ENCODE peak calls at places on chromosomes 11 and 22, in ten cellular contexts. One of them, this sample, is unnamed.

GRCh38 chr11:116162086-116162485 is 610.7 kb downstream of the BUD13 start:
- DNase-seq in colonic mucosa: no peak
- DNase-seq in D341Med: peak
- DNase-seq in pulmonary artery endothelial cell: no peak
- DNase-seq in lung microvascular endothelial cell: no peak
- DNase-seq in CD4-positive, alpha-beta T cell: no peak
- DNase-seq in NCI-H1417: no peak
- DNase-seq in T-helper 22 cell: no peak
- DNase-seq in AML-193: no peak
- DNase-seq in iris pigment epithelial cell: no peak
- DNase-seq in this sample: no peak

GRCh38 chr11:117203069-117203407 is 3.9 kb downstream of the TAGLN start:
- DNase-seq in colonic mucosa: no peak
- DNase-seq in D341Med: no peak
- DNase-seq in pulmonary artery endothelial cell: no peak
- DNase-seq in lung microvascular endothelial cell: no peak
- DNase-seq in CD4-positive, alpha-beta T cell: no peak
- DNase-seq in NCI-H1417: no peak
- DNase-seq in T-helper 22 cell: no peak
- DNase-seq in AML-193: no peak
- DNase-seq in iris pigment epithelial cell: no peak
- DNase-seq in this sample: no peak

GRCh38 chr11:120977470-120977869 is 46.4 kb upstream of the TBCEL start:
- DNase-seq in colonic mucosa: no peak
- DNase-seq in D341Med: no peak
- DNase-seq in pulmonary artery endothelial cell: no peak
- DNase-seq in lung microvascular endothelial cell: no peak
- DNase-seq in CD4-positive, alpha-beta T cell: no peak
- DNase-seq in NCI-H1417: no peak
- DNase-seq in T-helper 22 cell: no peak
- DNase-seq in AML-193: no peak
- DNase-seq in iris pigment epithelial cell: peak
- DNase-seq in this sample: no peak

GRCh38 chr22:19430890-19431541 is 517 bp downstream of the HIRA start:
- DNase-seq in colonic mucosa: peak
- DNase-seq in D341Med: peak
- DNase-seq in pulmonary artery endothelial cell: no peak
- DNase-seq in lung microvascular endothelial cell: peak
- DNase-seq in CD4-positive, alpha-beta T cell: no peak
- DNase-seq in NCI-H1417: peak
- DNase-seq in T-helper 22 cell: no peak
- DNase-seq in AML-193: no peak
- DNase-seq in iris pigment epithelial cell: peak
- DNase-seq in this sample: peak

GRCh38 chr11:10418950-10419310 is 36.1 kb upstream of the AMPD3 start:
- DNase-seq in colonic mucosa: no peak
- DNase-seq in D341Med: no peak
- DNase-seq in pulmonary artery endothelial cell: no peak
- DNase-seq in lung microvascular endothelial cell: no peak
- DNase-seq in CD4-positive, alpha-beta T cell: no peak
- DNase-seq in NCI-H1417: no peak
- DNase-seq in T-helper 22 cell: no peak
- DNase-seq in AML-193: peak
- DNase-seq in iris pigment epithelial cell: peak
- DNase-seq in this sample: no peak

GRCh38 chr11:66985508-66986177 is 10.5 kb downstream of the C11orf86 start:
- DNase-seq in colonic mucosa: no peak
- DNase-seq in D341Med: no peak
- DNase-seq in pulmonary artery endothelial cell: no peak
- DNase-seq in lung microvascular endothelial cell: no peak
- DNase-seq in CD4-positive, alpha-beta T cell: no peak
- DNase-seq in NCI-H1417: no peak
- DNase-seq in T-helper 22 cell: no peak
- DNase-seq in AML-193: no peak
- DNase-seq in iris pigment epithelial cell: no peak
- DNase-seq in this sample: no peak

GRCh38 chr11:77046060-77046501 is 11.9 kb downstream of the B3GNT6 start:
- DNase-seq in colonic mucosa: peak
- DNase-seq in D341Med: peak
- DNase-seq in pulmonary artery endothelial cell: no peak
- DNase-seq in lung microvascular endothelial cell: peak
- DNase-seq in CD4-positive, alpha-beta T cell: peak
- DNase-seq in NCI-H1417: peak
- DNase-seq in T-helper 22 cell: peak
- DNase-seq in AML-193: no peak
- DNase-seq in iris pigment epithelial cell: peak
- DNase-seq in this sample: peak

GRCh38 chr11:104333977-104334376 is 170.0 kb upstream of the PDGFD start:
- DNase-seq in colonic mucosa: no peak
- DNase-seq in D341Med: no peak
- DNase-seq in pulmonary artery endothelial cell: no peak
- DNase-seq in lung microvascular endothelial cell: peak
- DNase-seq in CD4-positive, alpha-beta T cell: no peak
- DNase-seq in NCI-H1417: no peak
- DNase-seq in T-helper 22 cell: no peak
- DNase-seq in AML-193: no peak
- DNase-seq in iris pigment epithelial cell: peak
- DNase-seq in this sample: peak

GRCh38 chr11:121890377-121890776 is 225.6 kb downstream of the BLID start:
- DNase-seq in colonic mucosa: no peak
- DNase-seq in D341Med: no peak
- DNase-seq in pulmonary artery endothelial cell: no peak
- DNase-seq in lung microvascular endothelial cell: no peak
- DNase-seq in CD4-positive, alpha-beta T cell: no peak
- DNase-seq in NCI-H1417: no peak
- DNase-seq in T-helper 22 cell: no peak
- DNase-seq in AML-193: no peak
- DNase-seq in iris pigment epithelial cell: peak
- DNase-seq in this sample: no peak

GRCh38 chr22:19994851-19995610 is 21.6 kb downstream of the ARVCF start:
- DNase-seq in colonic mucosa: no peak
- DNase-seq in D341Med: no peak
- DNase-seq in pulmonary artery endothelial cell: no peak
- DNase-seq in lung microvascular endothelial cell: no peak
- DNase-seq in CD4-positive, alpha-beta T cell: no peak
- DNase-seq in NCI-H1417: no peak
- DNase-seq in T-helper 22 cell: no peak
- DNase-seq in AML-193: no peak
- DNase-seq in iris pigment epithelial cell: peak
- DNase-seq in this sample: no peak

GRCh38 chr11:96340555-96340885 is 2.5 kb downstream of the MAML2 start:
- DNase-seq in colonic mucosa: no peak
- DNase-seq in D341Med: no peak
- DNase-seq in pulmonary artery endothelial cell: no peak
- DNase-seq in lung microvascular endothelial cell: no peak
- DNase-seq in CD4-positive, alpha-beta T cell: no peak
- DNase-seq in NCI-H1417: no peak
- DNase-seq in T-helper 22 cell: no peak
- DNase-seq in AML-193: no peak
- DNase-seq in iris pigment epithelial cell: peak
- DNase-seq in this sample: no peak

GRCh38 chr22:28155808-28156207 is 236.8 kb upstream of the PITPNB start:
- DNase-seq in colonic mucosa: no peak
- DNase-seq in D341Med: no peak
- DNase-seq in pulmonary artery endothelial cell: no peak
- DNase-seq in lung microvascular endothelial cell: no peak
- DNase-seq in CD4-positive, alpha-beta T cell: no peak
- DNase-seq in NCI-H1417: no peak
- DNase-seq in T-helper 22 cell: no peak
- DNase-seq in AML-193: no peak
- DNase-seq in iris pigment epithelial cell: peak
- DNase-seq in this sample: no peak

GRCh38 chr11:111719379-111719778 is 46.8 kb downstream of the PPP2R1B start:
- DNase-seq in colonic mucosa: no peak
- DNase-seq in D341Med: no peak
- DNase-seq in pulmonary artery endothelial cell: no peak
- DNase-seq in lung microvascular endothelial cell: no peak
- DNase-seq in CD4-positive, alpha-beta T cell: no peak
- DNase-seq in NCI-H1417: no peak
- DNase-seq in T-helper 22 cell: no peak
- DNase-seq in AML-193: no peak
- DNase-seq in iris pigment epithelial cell: peak
- DNase-seq in this sample: no peak

GRCh38 chr22:48968201-48968959 is 859.3 kb downstream of the BRD1 start:
- DNase-seq in colonic mucosa: peak
- DNase-seq in D341Med: no peak
- DNase-seq in pulmonary artery endothelial cell: no peak
- DNase-seq in lung microvascular endothelial cell: no peak
- DNase-seq in CD4-positive, alpha-beta T cell: no peak
- DNase-seq in NCI-H1417: peak
- DNase-seq in T-helper 22 cell: no peak
- DNase-seq in AML-193: no peak
- DNase-seq in iris pigment epithelial cell: no peak
- DNase-seq in this sample: no peak

GRCh38 chr11:35082322-35083180 is 56.4 kb upstream of the CD44 start:
- DNase-seq in colonic mucosa: peak
- DNase-seq in D341Med: peak
- DNase-seq in pulmonary artery endothelial cell: no peak
- DNase-seq in lung microvascular endothelial cell: no peak
- DNase-seq in CD4-positive, alpha-beta T cell: peak
- DNase-seq in NCI-H1417: no peak
- DNase-seq in T-helper 22 cell: peak
- DNase-seq in AML-193: peak
- DNase-seq in iris pigment epithelial cell: peak
- DNase-seq in this sample: peak

GRCh38 chr11:64776875-64777274 is 1.5 kb downstream of the SF1 start:
- DNase-seq in colonic mucosa: no peak
- DNase-seq in D341Med: no peak
- DNase-seq in pulmonary artery endothelial cell: no peak
- DNase-seq in lung microvascular endothelial cell: no peak
- DNase-seq in CD4-positive, alpha-beta T cell: no peak
- DNase-seq in NCI-H1417: peak
- DNase-seq in T-helper 22 cell: no peak
- DNase-seq in AML-193: no peak
- DNase-seq in iris pigment epithelial cell: no peak
- DNase-seq in this sample: no peak